ENCODE peak calls at places on chromosome 7, in six cellular contexts. W is activated T-helper 1 cell treated with Interleukin-2 at 50 U/mL for 16 hours; Y is NCI-H1092 treated with DMSO at 0.1 percent for 48 hours; O is left colon; J is stimulated activated naive CD4-positive, alpha-beta T cell; X is CD8-positive, alpha-beta T cell. E is an unnamed sample.

GRCh38 chr7:127949670-127950069 is 81.6 kb downstream of the LRRC4 start:
- DNase-seq in W (no peak), Y (no peak), O (no peak), J (no peak), X (no peak), E (peak)

GRCh38 chr7:43148161-43148731 is 35.8 kb downstream of the HECW1 start:
- DNase-seq in W (no peak), Y (no peak), O (no peak), J (no peak), X (no peak), E (no peak)

GRCh38 chr7:28017372-28017771 is 163.2 kb downstream of the JAZF1 start:
- DNase-seq in W (no peak), Y (no peak), O (no peak), J (no peak), X (no peak), E (no peak)

GRCh38 chr7:32958046-32959025 is 1.1 kb downstream of the FKBP9 start:
- DNase-seq in W (no peak), Y (peak), O (peak), J (no peak), X (no peak), E (peak)

GRCh38 chr7:154171422-154171821 is 119.2 kb downstream of the DPP6 start:
- DNase-seq in W (no peak), Y (peak), O (no peak), J (no peak), X (no peak), E (no peak)

GRCh38 chr7:33766396-33766795 is 138.9 kb upstream of the BMPER start:
- DNase-seq in W (no peak), Y (no peak), O (no peak), J (no peak), X (no peak), E (no peak)

GRCh38 chr7:100191775-100192174 is 14.1 kb downstream of the STAG3 start:
- DNase-seq in W (no peak), Y (no peak), O (no peak), J (no peak), X (no peak), E (no peak)

GRCh38 chr7:40572810-40573470 is 438.1 kb downstream of the SUGCT start:
- DNase-seq in W (no peak), Y (no peak), O (no peak), J (no peak), X (no peak), E (no peak)

GRCh38 chr7:41188163-41189130 is 514.4 kb downstream of the INHBA start:
- DNase-seq in W (no peak), Y (no peak), O (no peak), J (no peak), X (no peak), E (peak)

GRCh38 chr7:2567663-2568238 is 9.0 kb downstream of the IQCE start:
- DNase-seq in W (no peak), Y (peak), O (no peak), J (no peak), X (no peak), E (peak)

GRCh38 chr7:101225650-101226049 is 7.7 kb downstream of the ZNHIT1 start:
- DNase-seq in W (no peak), Y (no peak), O (no peak), J (no peak), X (no peak), E (no peak)

GRCh38 chr7:20269726-20270125 is 52.5 kb upstream of the MACC1 start:
- DNase-seq in W (no peak), Y (no peak), O (no peak), J (no peak), X (no peak), E (no peak)

GRCh38 chr7:4484545-4484944 is 197.6 kb upstream of the FOXK1 start:
- DNase-seq in W (no peak), Y (no peak), O (no peak), J (no peak), X (no peak), E (no peak)

GRCh38 chr7:155097338-155097737 is 27.2 kb downstream of the HTR5A start:
- DNase-seq in W (no peak), Y (no peak), O (no peak), J (no peak), X (no peak), E (no peak)

GRCh38 chr7:78863248-78863647 is 590.2 kb downstream of the MAGI2 start:
- DNase-seq in W (no peak), Y (no peak), O (no peak), J (no peak), X (no peak), E (peak)

GRCh38 chr7:70975816-70976215 is 156.1 kb upstream of the GALNT17 start:
- DNase-seq in W (no peak), Y (no peak), O (no peak), J (no peak), X (no peak), E (no peak)

GRCh38 chr7:8221124-8221523 is 40.8 kb downstream of the ICA1 start:
- DNase-seq in W (no peak), Y (no peak), O (no peak), J (no peak), X (no peak), E (peak)

GRCh38 chr7:28516390-28517145 is 104.2 kb downstream of the CREB5 start:
- DNase-seq in W (no peak), Y (no peak), O (no peak), J (no peak), X (no peak), E (peak)

GRCh38 chr7:151245360-151246160 is 2.9 kb downstream of the SMARCD3 start:
- DNase-seq in W (peak), Y (no peak), O (no peak), J (peak), X (peak), E (peak)

GRCh38 chr7:119931230-119931824 is 341.6 kb upstream of the KCND2 start:
- DNase-seq in W (no peak), Y (no peak), O (no peak), J (no peak), X (no peak), E (no peak)

GRCh38 chr7:93623816-93624215 is 49.3 kb upstream of the CALCR start:
- DNase-seq in W (no peak), Y (no peak), O (no peak), J (no peak), X (no peak), E (no peak)

GRCh38 chr7:36440880-36441279 is 51.2 kb downstream of the ANLN start:
- DNase-seq in W (no peak), Y (no peak), O (no peak), J (no peak), X (no peak), E (peak)

GRCh38 chr7:73487486-73487885 is 34.6 kb downstream of the BAZ1B start:
- DNase-seq in W (no peak), Y (no peak), O (no peak), J (no peak), X (no peak), E (no peak)

GRCh38 chr7:100894860-100895700 is 608 bp downstream of the ACHE start:
- DNase-seq in W (no peak), Y (no peak), O (no peak), J (no peak), X (peak), E (peak)

GRCh38 chr7:44103941-44104879 is at the start of gene AEBP1:
- DNase-seq in W (no peak), Y (no peak), O (no peak), J (no peak), X (no peak), E (peak)

GRCh38 chr7:34759477-34760125 is 101.6 kb downstream of the NPSR1 start:
- DNase-seq in W (no peak), Y (peak), O (no peak), J (no peak), X (no peak), E (peak)

GRCh38 chr7:98755138-98755898 is 114.5 kb downstream of the TMEM130 start:
- DNase-seq in W (no peak), Y (peak), O (no peak), J (no peak), X (no peak), E (peak)